ENCODE peak calls at places on chromosomes 3 and 15, in five cellular contexts. N is prostate gland; W is CD8-positive, alpha-beta memory T cell; C is testis; K is psoas muscle. Y is an unnamed sample.

GRCh38 chr3:40843208-40843624 is 318.5 kb downstream of the ZNF621 start:
- DNase-seq in N (no peak), W (no peak), C (no peak), K (no peak), Y (no peak)

GRCh38 chr15:67796728-67797127 is 28.6 kb upstream of the SKOR1 start:
- DNase-seq in N (no peak), W (no peak), C (no peak), K (no peak), Y (no peak)

GRCh38 chr3:67976683-67977082 is 322.3 kb upstream of the SUCLG2 start:
- DNase-seq in N (no peak), W (no peak), C (no peak), K (no peak), Y (no peak)

GRCh38 chr3:111763101-111763500 is 96.0 kb upstream of the PHLDB2 start:
- DNase-seq in N (no peak), W (no peak), C (no peak), K (no peak), Y (no peak)

GRCh38 chr15:91369823-91370222 is 269.8 kb downstream of the SV2B start:
- DNase-seq in N (no peak), W (no peak), C (peak), K (no peak), Y (no peak)

GRCh38 chr3:154933581-154933980 is 146.5 kb upstream of the MME start:
- DNase-seq in N (no peak), W (no peak), C (no peak), K (no peak), Y (no peak)

GRCh38 chr3:119767936-119768601 is 13.8 kb upstream of the NR1I2 start:
- DNase-seq in N (no peak), W (no peak), C (no peak), K (no peak), Y (no peak)

GRCh38 chr3:161413127-161413854 is 42.0 kb upstream of the SPTSSB start:
- DNase-seq in N (no peak), W (no peak), C (peak), K (peak), Y (no peak)

GRCh38 chr3:171556574-171557145 is 96.5 kb upstream of the TNIK start:
- DNase-seq in N (no peak), W (no peak), C (no peak), K (no peak), Y (no peak)

GRCh38 chr15:80093854-80094418 is 34.5 kb downstream of the ZFAND6 start:
- DNase-seq in N (peak), W (no peak), C (peak), K (no peak), Y (no peak)

GRCh38 chr15:34436956-34437442 is 609 bp downstream of the GOLGA8A start:
- DNase-seq in N (no peak), W (peak), C (peak), K (no peak), Y (peak)

GRCh38 chr3:104908761-104909160 is 457.9 kb upstream of the ALCAM start:
- DNase-seq in N (no peak), W (no peak), C (no peak), K (no peak), Y (no peak)

GRCh38 chr3:194572944-194573491 is 60.2 kb downstream of the TMEM44 start:
- DNase-seq in N (no peak), W (no peak), C (no peak), K (no peak), Y (no peak)

GRCh38 chr3:126983653-126984390 is 907 bp downstream of the PLXNA1 start:
- DNase-seq in N (no peak), W (no peak), C (no peak), K (no peak), Y (peak)

GRCh38 chr3:171480526-171480925 is 20.3 kb upstream of the TNIK start:
- DNase-seq in N (no peak), W (peak), C (no peak), K (no peak), Y (no peak)

GRCh38 chr3:52606373-52607085 is 70.1 kb downstream of the UQCC5 start:
- DNase-seq in N (peak), W (no peak), C (no peak), K (no peak), Y (no peak)

GRCh38 chr3:108130705-108131104 is 39.9 kb upstream of the CD47 start:
- DNase-seq in N (no peak), W (no peak), C (no peak), K (no peak), Y (no peak)

GRCh38 chr3:134373942-134374790 is at the start of gene AMOTL2:
- DNase-seq in N (peak), W (no peak), C (peak), K (peak), Y (peak)

GRCh38 chr3:151925419-151925818 is 52.0 kb downstream of the SUCNR1 start:
- DNase-seq in N (no peak), W (no peak), C (no peak), K (no peak), Y (no peak)

GRCh38 chr3:20060924-20061323 is 20.7 kb downstream of the KAT2B start:
- DNase-seq in N (no peak), W (no peak), C (no peak), K (no peak), Y (no peak)

GRCh38 chr3:67653425-67654098 is 850 bp downstream of the SUCLG2 start:
- DNase-seq in N (no peak), W (no peak), C (no peak), K (no peak), Y (no peak)

GRCh38 chr15:38652998-38653397 is 88.4 kb upstream of the RASGRP1 start:
- DNase-seq in N (no peak), W (peak), C (no peak), K (no peak), Y (no peak)

GRCh38 chr3:195662-196061 is 901 bp upstream of the CHL1 start:
- DNase-seq in N (no peak), W (no peak), C (no peak), K (no peak), Y (no peak)

GRCh38 chr3:44104668-44105321 is 136.9 kb upstream of the TOPAZ1 start:
- DNase-seq in N (no peak), W (no peak), C (no peak), K (no peak), Y (no peak)

GRCh38 chr15:42194502-42194901 is 13.6 kb downstream of the VPS39 start:
- DNase-seq in N (no peak), W (no peak), C (no peak), K (no peak), Y (no peak)

GRCh38 chr3:110526732-110527727 is 544.6 kb upstream of the NECTIN3 start:
- DNase-seq in N (no peak), W (no peak), C (no peak), K (no peak), Y (no peak)

GRCh38 chr3:4406746-4407568 is 60.1 kb downstream of the SUMF1 start:
- DNase-seq in N (no peak), W (no peak), C (no peak), K (no peak), Y (no peak)

GRCh38 chr3:9916734-9917680 is at the start of gene IL17RC:
- DNase-seq in N (peak), W (no peak), C (peak), K (peak), Y (peak)

GRCh38 chr15:66897971-66898370 is 167.4 kb upstream of the SMAD3 start:
- DNase-seq in N (no peak), W (no peak), C (no peak), K (no peak), Y (no peak)

GRCh38 chr3:7306900-7307299 is 446.0 kb downstream of the GRM7 start:
- DNase-seq in N (no peak), W (no peak), C (no peak), K (no peak), Y (no peak)

GRCh38 chr3:40229963-40230362 is 79.5 kb upstream of the EIF1B start:
- DNase-seq in N (no peak), W (no peak), C (no peak), K (no peak), Y (no peak)

GRCh38 chr3:196774845-196775422 is 35.3 kb downstream of the PAK2 start:
- DNase-seq in N (no peak), W (no peak), C (no peak), K (no peak), Y (no peak)

GRCh38 chr3:141152130-141152529 is 79.5 kb upstream of the PXYLP1 start:
- DNase-seq in N (no peak), W (no peak), C (no peak), K (no peak), Y (no peak)

GRCh38 chr15:21261396-21261964 is 178.8 kb downstream of the POTEB3 start:
- DNase-seq in N (no peak), W (no peak), C (peak), K (peak), Y (no peak)

GRCh38 chr3:188390775-188391443 is 237.0 kb downstream of the LPP start:
- DNase-seq in N (no peak), W (no peak), C (no peak), K (no peak), Y (no peak)

GRCh38 chr3:45776291-45776576 is 20.1 kb downstream of the SLC6A20 start:
- DNase-seq in N (no peak), W (no peak), C (no peak), K (no peak), Y (no peak)

GRCh38 chr3:194718069-194718468 is 32.4 kb downstream of the FAM43A start:
- DNase-seq in N (no peak), W (no peak), C (no peak), K (no peak), Y (no peak)

GRCh38 chr3:58584690-58585004 is 7.5 kb upstream of the FAM107A start:
- DNase-seq in N (no peak), W (no peak), C (no peak), K (no peak), Y (no peak)

GRCh38 chr3:23653647-23654525 is 151.9 kb upstream of the UBE2E1 start:
- DNase-seq in N (no peak), W (no peak), C (no peak), K (no peak), Y (no peak)

GRCh38 chr3:127049390-127049789 is 66.5 kb downstream of the PLXNA1 start:
- DNase-seq in N (no peak), W (no peak), C (no peak), K (peak), Y (peak)

GRCh38 chr15:99085413-99086326 is 19.2 kb upstream of the SYNM start:
- DNase-seq in N (no peak), W (no peak), C (no peak), K (no peak), Y (no peak)

GRCh38 chr15:99087405-99087943 is 17.4 kb upstream of the SYNM start:
- DNase-seq in N (no peak), W (no peak), C (no peak), K (no peak), Y (no peak)

GRCh38 chr15:99086327-99086667 is 18.6 kb upstream of the SYNM start:
- DNase-seq in N (no peak), W (no peak), C (no peak), K (peak), Y (no peak)

GRCh38 chr15:99082798-99083197 is 22.1 kb upstream of the SYNM start:
- DNase-seq in N (no peak), W (no peak), C (no peak), K (no peak), Y (no peak)

GRCh38 chr15:99084965-99085364 is 19.9 kb upstream of the SYNM start:
- DNase-seq in N (no peak), W (no peak), C (no peak), K (no peak), Y (no peak)
- H3K27ac ChIP-seq in N (no peak), W (no peak), C (no peak), K (no peak), Y (no peak)

GRCh38 chr15:89174476-89174875 is 46.9 kb downstream of the RLBP1 start:
- DNase-seq in N (peak), W (no peak), C (no peak), K (no peak), Y (no peak)

GRCh38 chr15:89178307-89178977 is 42.9 kb downstream of the RLBP1 start:
- DNase-seq in N (no peak), W (no peak), C (no peak), K (no peak), Y (no peak)

GRCh38 chr15:89177116-89177515 is 44.3 kb downstream of the RLBP1 start:
- DNase-seq in N (no peak), W (no peak), C (no peak), K (no peak), Y (no peak)

GRCh38 chr15:89177633-89178306 is 43.6 kb downstream of the RLBP1 start:
- DNase-seq in N (peak), W (peak), C (peak), K (peak), Y (peak)

DNA sequence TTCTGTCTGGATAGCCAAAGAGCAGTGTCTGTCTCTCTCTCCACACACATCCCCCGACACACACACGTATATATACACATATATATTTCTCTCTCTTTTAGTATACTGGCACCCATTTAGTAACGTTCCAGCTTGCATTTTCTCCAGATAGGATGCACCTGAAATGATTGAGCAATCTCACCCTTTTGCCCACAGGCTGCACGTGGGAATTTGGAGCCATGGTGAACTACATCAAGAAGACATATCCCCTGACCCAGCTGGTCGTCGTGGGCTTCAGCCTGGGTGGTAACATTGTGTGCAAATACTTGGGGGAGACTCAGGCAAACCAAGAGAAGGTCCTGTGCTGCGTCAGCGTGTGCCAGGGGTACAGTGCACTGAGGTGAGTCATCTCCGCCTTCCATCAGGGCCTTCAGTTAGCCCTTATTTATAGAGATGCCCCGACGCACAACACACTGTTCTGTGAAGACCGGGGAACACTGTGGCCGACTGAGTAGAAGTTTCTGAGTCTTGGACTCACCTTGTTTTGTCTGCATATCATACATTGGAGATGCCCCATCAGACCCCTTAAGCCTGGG is 45.7 kb downstream of the RLBP1 start:
- DNase-seq in N (no peak), W (no peak), C (no peak), K (no peak), Y (no peak)
- H3K27ac ChIP-seq in N (no peak), W (no peak), C (no peak), K (no peak), Y (no peak)

GRCh38 chr3:33277193-33277882 is at the start of gene FBXL2:
- DNase-seq in N (peak), W (no peak), C (peak), K (peak), Y (peak)

GRCh38 chr3:33273628-33274027 is 3.6 kb upstream of the FBXL2 start:
- DNase-seq in N (no peak), W (no peak), C (no peak), K (no peak), Y (no peak)

DNA sequence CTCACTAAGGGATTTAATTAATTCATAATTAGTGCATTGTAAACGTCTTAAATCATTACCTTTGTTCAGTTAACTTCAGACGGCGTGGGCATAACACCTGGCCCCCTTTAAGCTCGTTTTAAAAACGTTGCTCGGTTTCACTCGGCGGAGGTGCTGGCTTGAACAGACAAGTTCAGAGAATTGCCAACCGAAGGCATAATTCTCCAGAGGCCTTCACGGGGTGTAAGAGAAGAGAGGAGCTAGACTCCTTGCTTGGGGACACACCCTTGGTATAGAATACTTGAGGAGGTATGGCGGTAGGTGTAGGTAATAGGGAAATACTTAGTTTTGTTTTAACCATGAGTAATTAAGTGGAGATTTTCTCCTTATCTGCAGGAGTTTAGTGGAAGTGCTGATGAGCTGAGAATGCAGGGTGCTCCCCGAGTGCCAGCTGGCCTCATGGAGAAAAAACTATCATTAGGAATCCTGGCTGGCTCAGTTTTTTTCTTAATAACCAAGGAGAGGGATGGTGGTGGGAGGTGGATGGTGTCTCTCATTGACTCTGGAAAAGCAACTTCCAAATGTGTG is 947 bp downstream of the FBXL2 start:
- DNase-seq in N (no peak), W (no peak), C (no peak), K (no peak), Y (no peak)
- H3K27ac ChIP-seq in N (no peak), W (no peak), C (no peak), K (no peak), Y (no peak)

GRCh38 chr3:65595222-65595996 is 443.3 kb downstream of the MAGI1 start:
- DNase-seq in N (no peak), W (no peak), C (no peak), K (no peak), Y (no peak)
- H3K27ac ChIP-seq in N (no peak), W (peak), C (no peak), K (no peak), Y (no peak)

GRCh38 chr15:47390208-47390765 is 327.0 kb upstream of the SEMA6D start:
- DNase-seq in N (no peak), W (no peak), C (no peak), K (no peak), Y (no peak)
- H3K27ac ChIP-seq in N (no peak), W (no peak), C (no peak), K (no peak), Y (no peak)

DNA sequence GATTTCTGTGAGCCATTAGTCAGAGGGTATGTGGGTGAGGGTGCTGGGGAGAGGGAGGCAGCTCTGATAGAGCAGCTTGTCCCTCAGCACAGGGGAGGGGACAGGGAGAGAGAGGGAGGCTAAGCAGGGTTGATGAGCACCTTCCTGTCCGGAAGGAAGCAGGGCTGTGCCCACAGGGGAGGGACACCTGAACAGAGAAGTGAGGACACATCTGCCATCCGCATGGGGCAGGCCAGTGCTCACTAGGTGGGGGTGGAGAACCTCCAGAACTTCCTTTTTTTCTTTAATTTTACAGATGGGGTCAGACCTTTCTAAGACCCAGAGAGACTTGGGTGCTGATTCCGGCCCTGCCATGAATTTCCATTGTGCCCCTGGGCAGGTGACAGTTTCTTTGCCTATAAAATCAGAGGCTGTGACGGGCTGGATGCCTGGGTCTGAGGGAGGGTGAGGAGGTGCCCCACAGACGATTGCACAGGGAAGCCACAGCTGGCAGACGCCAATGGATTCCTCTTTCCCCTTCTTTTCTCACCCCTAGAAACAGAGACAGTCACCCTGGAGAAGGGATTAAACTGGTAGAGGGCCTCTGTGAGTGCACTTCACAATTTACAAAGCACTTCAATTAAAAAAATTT is 4.1 kb upstream of the TGM5 start:
- DNase-seq in N (no peak), W (no peak), C (no peak), K (no peak), Y (no peak)
- H3K27ac ChIP-seq in N (no peak), W (no peak), C (no peak), K (no peak), Y (no peak)

DNA sequence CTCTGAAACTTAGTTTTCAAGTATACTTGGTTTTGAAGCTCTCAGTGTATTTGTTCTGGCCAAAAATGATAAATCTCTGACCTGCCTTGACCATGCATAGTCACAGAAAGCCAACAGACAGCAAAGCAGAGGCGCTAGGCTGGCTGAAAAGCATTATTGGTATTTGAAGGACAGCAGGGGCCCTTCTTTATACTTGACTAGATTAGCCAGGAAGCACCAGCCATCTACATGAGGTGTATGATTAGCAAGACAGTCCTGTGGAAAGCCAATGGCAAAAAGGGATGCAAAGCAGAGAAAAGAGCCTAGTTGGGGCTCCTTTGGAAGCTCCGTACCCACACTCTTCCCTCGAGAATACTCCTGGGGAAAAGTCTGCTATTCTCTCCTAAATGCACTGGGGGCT is 7.8 kb downstream of the SLC24A1 start:
- DNase-seq in N (no peak), W (no peak), C (no peak), K (no peak), Y (no peak)
- H3K27ac ChIP-seq in N (no peak), W (no peak), C (no peak), K (no peak), Y (no peak)

DNA sequence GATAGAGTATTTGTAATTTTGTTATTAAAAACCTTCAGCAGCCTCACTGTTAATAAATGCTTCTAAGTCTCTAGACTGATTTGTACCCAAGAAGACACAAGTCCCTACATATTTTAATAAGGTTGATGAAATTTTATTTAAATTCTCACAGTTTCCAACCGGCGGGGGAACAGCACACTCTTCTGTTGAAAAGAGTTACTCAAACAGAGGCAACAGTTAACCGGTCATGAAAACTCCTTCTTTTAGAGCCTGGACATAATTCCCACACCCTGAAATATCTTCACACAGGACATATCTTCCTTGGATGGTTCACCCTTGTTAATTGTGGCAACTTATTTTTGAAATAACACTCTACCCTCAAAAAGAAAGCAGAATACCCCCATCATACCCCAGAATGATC is 278.8 kb downstream of the FOXP1 start:
- DNase-seq in N (peak), W (no peak), C (peak), K (no peak), Y (no peak)
- H3K27ac ChIP-seq in N (peak), W (no peak), C (no peak), K (no peak), Y (no peak)

GRCh38 chr15:31279221-31280036 is 47.2 kb upstream of the KLF13 start:
- DNase-seq in N (peak), W (no peak), C (peak), K (no peak), Y (no peak)
- H3K27ac ChIP-seq in N (no peak), W (no peak), C (no peak), K (no peak), Y (no peak)

Y was measured in H9.